ENCODE peak calls at places on chromosome 21, in nine cellular contexts. One of them, this sample, is unnamed.

GRCh38 chr21:39958731-39959130 is 91.5 kb downstream of the PCP4 start:
- DNase-seq in fibroblast of lung: no peak
- DNase-seq in lower lobe of right lung: no peak
- DNase-seq in breast epithelium: no peak
- DNase-seq in kidney epithelial cell: no peak
- DNase-seq in tibial nerve: no peak
- DNase-seq in sigmoid colon: no peak
- DNase-seq in AG09309: no peak
- DNase-seq in fibroblast of mammary gland: no peak
- DNase-seq in this sample: no peak

GRCh38 chr21:16193758-16194606 is 464.2 kb downstream of the USP25 start:
- DNase-seq in lower lobe of right lung: peak
- DNase-seq in tibial nerve: peak
- DNase-seq in breast epithelium: peak
- DNase-seq in kidney epithelial cell: peak
- DNase-seq in fibroblast of mammary gland: peak
- DNase-seq in sigmoid colon: peak
- DNase-seq in AG09309: peak
- DNase-seq in fibroblast of lung: peak
- DNase-seq in this sample: peak

GRCh38 chr21:15850645-15851044 is 120.9 kb downstream of the USP25 start:
- DNase-seq in kidney epithelial cell: no peak
- DNase-seq in AG09309: no peak
- DNase-seq in sigmoid colon: no peak
- DNase-seq in fibroblast of mammary gland: peak
- DNase-seq in fibroblast of lung: peak
- DNase-seq in tibial nerve: no peak
- DNase-seq in breast epithelium: no peak
- DNase-seq in lower lobe of right lung: no peak
- DNase-seq in this sample: no peak

GRCh38 chr21:46158666-46159300 is 3.4 kb upstream of the FTCD start:
- DNase-seq in sigmoid colon: peak
- DNase-seq in breast epithelium: no peak
- DNase-seq in tibial nerve: no peak
- DNase-seq in fibroblast of mammary gland: no peak
- DNase-seq in lower lobe of right lung: no peak
- DNase-seq in AG09309: no peak
- DNase-seq in kidney epithelial cell: no peak
- DNase-seq in fibroblast of lung: no peak
- DNase-seq in this sample: no peak

GRCh38 chr21:24727803-24728425 is 879.4 kb downstream of the MRPL39 start:
- DNase-seq in breast epithelium: no peak
- DNase-seq in sigmoid colon: no peak
- DNase-seq in kidney epithelial cell: peak
- DNase-seq in tibial nerve: no peak
- DNase-seq in AG09309: no peak
- DNase-seq in fibroblast of lung: peak
- DNase-seq in fibroblast of mammary gland: no peak
- DNase-seq in lower lobe of right lung: no peak
- DNase-seq in this sample: peak

GRCh38 chr21:46622226-46622625 is 13.2 kb upstream of the PRMT2 start:
- DNase-seq in AG09309: no peak
- DNase-seq in lower lobe of right lung: peak
- DNase-seq in breast epithelium: peak
- DNase-seq in fibroblast of lung: no peak
- DNase-seq in kidney epithelial cell: no peak
- DNase-seq in fibroblast of mammary gland: no peak
- DNase-seq in tibial nerve: no peak
- DNase-seq in sigmoid colon: peak
- DNase-seq in this sample: no peak

GRCh38 chr21:39314155-39315027 is 959 bp upstream of the BRWD1 start:
- DNase-seq in lower lobe of right lung: peak
- DNase-seq in tibial nerve: no peak
- DNase-seq in AG09309: no peak
- DNase-seq in fibroblast of mammary gland: peak
- DNase-seq in fibroblast of lung: peak
- DNase-seq in breast epithelium: no peak
- DNase-seq in sigmoid colon: peak
- DNase-seq in kidney epithelial cell: peak
- DNase-seq in this sample: peak

GRCh38 chr21:32330784-32331311 is 32.2 kb downstream of the MRAP start:
- DNase-seq in breast epithelium: no peak
- DNase-seq in fibroblast of mammary gland: no peak
- DNase-seq in fibroblast of lung: no peak
- DNase-seq in AG09309: no peak
- DNase-seq in tibial nerve: no peak
- DNase-seq in kidney epithelial cell: no peak
- DNase-seq in lower lobe of right lung: no peak
- DNase-seq in sigmoid colon: peak
- DNase-seq in this sample: no peak

GRCh38 chr21:38982096-38982495 is 176.4 kb downstream of the ETS2 start:
- DNase-seq in lower lobe of right lung: no peak
- DNase-seq in tibial nerve: no peak
- DNase-seq in fibroblast of lung: peak
- DNase-seq in breast epithelium: no peak
- DNase-seq in kidney epithelial cell: no peak
- DNase-seq in fibroblast of mammary gland: no peak
- DNase-seq in AG09309: no peak
- DNase-seq in sigmoid colon: no peak
- DNase-seq in this sample: no peak

GRCh38 chr21:35923971-35924370 is 136.4 kb downstream of the SETD4 start:
- DNase-seq in lower lobe of right lung: no peak
- DNase-seq in tibial nerve: no peak
- DNase-seq in breast epithelium: no peak
- DNase-seq in sigmoid colon: no peak
- DNase-seq in fibroblast of lung: no peak
- DNase-seq in AG09309: no peak
- DNase-seq in fibroblast of mammary gland: no peak
- DNase-seq in kidney epithelial cell: no peak
- DNase-seq in this sample: no peak

GRCh38 chr21:17554619-17555472 is 42.0 kb downstream of the CXADR start:
- DNase-seq in fibroblast of mammary gland: peak
- DNase-seq in AG09309: no peak
- DNase-seq in sigmoid colon: no peak
- DNase-seq in kidney epithelial cell: no peak
- DNase-seq in tibial nerve: no peak
- DNase-seq in lower lobe of right lung: no peak
- DNase-seq in breast epithelium: no peak
- DNase-seq in fibroblast of lung: peak
- DNase-seq in this sample: no peak
- TF ChIP-seq CTCF in fibroblast of mammary gland: peak
- TF ChIP-seq CTCF in AG09309: no peak
- TF ChIP-seq CTCF in sigmoid colon: no peak
- TF ChIP-seq CTCF in kidney epithelial cell: peak
- TF ChIP-seq CTCF in tibial nerve: no peak
- TF ChIP-seq CTCF in lower lobe of right lung: peak
- TF ChIP-seq CTCF in breast epithelium: no peak
- TF ChIP-seq CTCF in fibroblast of lung: peak
- TF ChIP-seq CTCF in this sample: peak

DNA sequence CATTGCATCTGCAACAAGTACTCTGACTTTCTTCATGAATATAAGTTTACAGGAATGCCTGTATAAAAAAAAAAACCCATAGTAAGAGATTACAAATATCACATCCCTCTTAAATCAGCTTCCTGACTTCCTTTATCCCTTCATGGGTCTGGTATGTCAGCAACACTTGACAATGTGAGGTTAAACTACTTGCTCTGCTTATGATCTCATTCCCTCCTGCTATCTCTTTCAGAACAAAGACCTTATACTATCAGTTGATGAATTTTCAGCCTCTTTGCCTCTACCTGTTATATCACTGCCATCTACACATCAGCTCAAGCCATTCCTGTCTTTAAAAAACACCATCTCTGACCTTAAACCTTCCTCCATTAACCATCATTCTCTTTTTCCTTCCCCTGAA is 130.9 kb upstream of the SAMSN1 start:
- DNase-seq in fibroblast of lung: no peak
- DNase-seq in tibial nerve: no peak
- DNase-seq in AG09309: no peak
- DNase-seq in fibroblast of mammary gland: no peak
- DNase-seq in lower lobe of right lung: no peak
- DNase-seq in breast epithelium: no peak
- DNase-seq in sigmoid colon: no peak
- DNase-seq in kidney epithelial cell: no peak
- DNase-seq in this sample: no peak
- H3K4me3 ChIP-seq in fibroblast of lung: no peak
- H3K4me3 ChIP-seq in tibial nerve: no peak
- H3K4me3 ChIP-seq in AG09309: no peak
- H3K4me3 ChIP-seq in fibroblast of mammary gland: no peak
- H3K4me3 ChIP-seq in lower lobe of right lung: no peak
- H3K4me3 ChIP-seq in breast epithelium: no peak
- H3K4me3 ChIP-seq in sigmoid colon: no peak
- H3K4me3 ChIP-seq in kidney epithelial cell: no peak
- H3K4me3 ChIP-seq in this sample: no peak

DNA sequence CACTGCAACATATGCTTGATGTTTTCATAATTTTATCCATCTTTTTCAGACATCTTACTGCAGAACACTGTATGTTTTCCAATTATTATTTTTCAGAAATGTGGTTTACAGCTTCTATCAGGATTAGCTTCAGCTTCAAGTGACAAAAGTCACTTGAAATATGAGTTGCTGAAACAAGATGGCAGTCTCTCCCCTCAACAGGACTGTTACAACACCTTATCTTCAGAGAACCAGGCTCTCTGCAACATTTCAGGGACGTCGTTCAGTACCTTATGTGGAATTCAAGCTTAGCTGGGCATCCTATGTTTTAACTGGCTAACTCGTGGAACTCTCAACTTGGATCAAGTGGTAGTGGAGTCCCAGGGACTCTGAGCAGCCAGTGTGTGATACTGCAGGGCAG is 2.0 kb upstream of the UBE2G2 start:
- DNase-seq in AG09309: no peak
- DNase-seq in tibial nerve: no peak
- DNase-seq in fibroblast of mammary gland: no peak
- DNase-seq in breast epithelium: no peak
- DNase-seq in sigmoid colon: no peak
- DNase-seq in kidney epithelial cell: no peak
- DNase-seq in lower lobe of right lung: no peak
- DNase-seq in fibroblast of lung: no peak
- DNase-seq in this sample: no peak
- TF ChIP-seq CTCF in AG09309: no peak
- TF ChIP-seq CTCF in tibial nerve: no peak
- TF ChIP-seq CTCF in fibroblast of mammary gland: no peak
- TF ChIP-seq CTCF in breast epithelium: no peak
- TF ChIP-seq CTCF in sigmoid colon: no peak
- TF ChIP-seq CTCF in kidney epithelial cell: no peak
- TF ChIP-seq CTCF in lower lobe of right lung: no peak
- TF ChIP-seq CTCF in fibroblast of lung: no peak
- TF ChIP-seq CTCF in this sample: no peak

DNA sequence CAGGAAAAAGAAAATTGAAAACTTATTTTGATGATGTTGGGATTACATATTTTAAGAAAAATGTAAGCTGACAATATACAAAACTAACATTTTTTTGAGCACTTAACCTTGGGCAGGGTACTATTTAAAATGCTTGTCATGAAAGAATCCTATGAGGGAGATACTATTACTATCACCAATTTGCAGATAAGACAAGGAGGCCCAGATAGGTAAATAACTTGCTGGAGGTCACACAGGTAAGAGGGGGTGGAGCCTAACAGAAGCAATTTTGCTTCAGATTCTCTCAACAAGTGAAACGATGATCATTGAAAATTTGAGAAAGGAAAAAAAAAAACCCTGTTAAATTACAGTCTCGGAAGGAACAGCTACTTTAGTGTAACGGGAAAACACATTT is 1.2 kb downstream of the GART start:
- DNase-seq in fibroblast of mammary gland: no peak
- DNase-seq in kidney epithelial cell: no peak
- DNase-seq in breast epithelium: no peak
- DNase-seq in fibroblast of lung: no peak
- DNase-seq in sigmoid colon: no peak
- DNase-seq in AG09309: no peak
- DNase-seq in lower lobe of right lung: no peak
- DNase-seq in tibial nerve: no peak
- DNase-seq in this sample: no peak
- H3K4me3 ChIP-seq in fibroblast of mammary gland: peak
- H3K4me3 ChIP-seq in kidney epithelial cell: peak
- H3K4me3 ChIP-seq in breast epithelium: peak
- H3K4me3 ChIP-seq in fibroblast of lung: peak
- H3K4me3 ChIP-seq in sigmoid colon: no peak
- H3K4me3 ChIP-seq in AG09309: no peak
- H3K4me3 ChIP-seq in lower lobe of right lung: peak
- H3K4me3 ChIP-seq in tibial nerve: no peak
- H3K4me3 ChIP-seq in this sample: peak

GRCh38 chr21:41611966-41612606 is 104.1 kb upstream of the TMPRSS2 start:
- DNase-seq in lower lobe of right lung: no peak
- DNase-seq in sigmoid colon: peak
- DNase-seq in fibroblast of lung: peak
- DNase-seq in AG09309: no peak
- DNase-seq in fibroblast of mammary gland: peak
- DNase-seq in tibial nerve: no peak
- DNase-seq in kidney epithelial cell: no peak
- DNase-seq in breast epithelium: peak
- DNase-seq in this sample: no peak
- TF ChIP-seq CTCF in lower lobe of right lung: no peak
- TF ChIP-seq CTCF in sigmoid colon: no peak
- TF ChIP-seq CTCF in fibroblast of lung: no peak
- TF ChIP-seq CTCF in AG09309: peak
- TF ChIP-seq CTCF in fibroblast of mammary gland: peak
- TF ChIP-seq CTCF in tibial nerve: no peak
- TF ChIP-seq CTCF in kidney epithelial cell: peak
- TF ChIP-seq CTCF in breast epithelium: no peak
- TF ChIP-seq CTCF in this sample: peak

GRCh38 chr21:19120591-19120990 is 717.0 kb upstream of the TMPRSS15 start:
- DNase-seq in lower lobe of right lung: no peak
- DNase-seq in kidney epithelial cell: no peak
- DNase-seq in sigmoid colon: no peak
- DNase-seq in fibroblast of lung: no peak
- DNase-seq in tibial nerve: no peak
- DNase-seq in AG09309: no peak
- DNase-seq in breast epithelium: no peak
- DNase-seq in fibroblast of mammary gland: no peak
- DNase-seq in this sample: no peak

GRCh38 chr21:19123525-19123924 is 719.9 kb upstream of the TMPRSS15 start:
- DNase-seq in breast epithelium: no peak
- DNase-seq in sigmoid colon: no peak
- DNase-seq in fibroblast of mammary gland: no peak
- DNase-seq in kidney epithelial cell: no peak
- DNase-seq in lower lobe of right lung: no peak
- DNase-seq in tibial nerve: no peak
- DNase-seq in fibroblast of lung: no peak
- DNase-seq in AG09309: no peak
- DNase-seq in this sample: no peak

GRCh38 chr21:19122371-19122770 is 718.8 kb upstream of the TMPRSS15 start:
- DNase-seq in AG09309: no peak
- DNase-seq in breast epithelium: no peak
- DNase-seq in tibial nerve: no peak
- DNase-seq in lower lobe of right lung: no peak
- DNase-seq in fibroblast of lung: no peak
- DNase-seq in sigmoid colon: no peak
- DNase-seq in fibroblast of mammary gland: no peak
- DNase-seq in kidney epithelial cell: no peak
- DNase-seq in this sample: no peak

GRCh38 chr21:19123053-19123452 is 719.5 kb upstream of the TMPRSS15 start:
- DNase-seq in tibial nerve: no peak
- DNase-seq in sigmoid colon: no peak
- DNase-seq in fibroblast of lung: no peak
- DNase-seq in AG09309: no peak
- DNase-seq in lower lobe of right lung: no peak
- DNase-seq in fibroblast of mammary gland: no peak
- DNase-seq in kidney epithelial cell: no peak
- DNase-seq in breast epithelium: no peak
- DNase-seq in this sample: no peak
- H3K4me3 ChIP-seq in tibial nerve: no peak
- H3K4me3 ChIP-seq in sigmoid colon: no peak
- H3K4me3 ChIP-seq in fibroblast of lung: no peak
- H3K4me3 ChIP-seq in AG09309: no peak
- H3K4me3 ChIP-seq in lower lobe of right lung: no peak
- H3K4me3 ChIP-seq in fibroblast of mammary gland: no peak
- H3K4me3 ChIP-seq in kidney epithelial cell: no peak
- H3K4me3 ChIP-seq in breast epithelium: no peak
- H3K4me3 ChIP-seq in this sample: no peak